ENCODE peak calls at places on chromosomes 13 and 19, in seven cellular contexts. Q is nephron progenitor cell, E is IMR-90, A is omental fat pad, K is AG04450, N is breast epithelium, H is kidney epithelial cell. D is an unnamed sample.

GRCh38 chr13:32039056-32039455 is 7.5 kb downstream of the FRY start:
- DNase-seq in E (peak), Q (no peak), H (no peak), A (no peak), K (no peak), N (no peak), D (no peak)

GRCh38 chr19:39223703-39224279 is 19.7 kb upstream of the SYCN start:
- DNase-seq in Q (peak), H (no peak), N (no peak), A (no peak), E (peak), K (no peak), D (no peak)

GRCh38 chr13:46267166-46267565 is 55.4 kb downstream of the LRRC63 start:
- DNase-seq in K (no peak), N (no peak), Q (no peak), A (no peak), H (no peak), E (no peak), D (no peak)

GRCh38 chr19:35958660-35959039 is 22.5 kb downstream of the LRFN3 start:
- DNase-seq in A (no peak), K (no peak), H (no peak), N (no peak), Q (no peak), E (no peak), D (no peak)

GRCh38 chr13:43953370-43953769 is 73.7 kb downstream of the LACC1 start:
- DNase-seq in Q (no peak), E (no peak), N (no peak), K (no peak), A (no peak), H (no peak), D (no peak)

GRCh38 chr19:12065100-12065538 is 588 bp downstream of the ZNF844 start:
- DNase-seq in A (no peak), K (no peak), E (peak), H (no peak), N (peak), Q (peak), D (peak)

GRCh38 chr19:31745731-31746130 is 396.5 kb upstream of the TSHZ3 start:
- DNase-seq in Q (no peak), K (no peak), A (no peak), H (no peak), E (no peak), N (no peak), D (no peak)

GRCh38 chr13:76711515-76712182 is 174.6 kb downstream of the KCTD12 start:
- DNase-seq in K (peak), N (no peak), A (no peak), Q (no peak), E (peak), H (no peak), D (no peak)

GRCh38 chr19:41541990-41542584 is 33.9 kb upstream of the CEACAM21 start:
- DNase-seq in A (peak), K (no peak), Q (peak), E (peak), H (no peak), N (no peak), D (no peak)

GRCh38 chr19:1434040-1434366 is 4.2 kb upstream of the RPS15 start:
- DNase-seq in H (no peak), Q (no peak), K (no peak), N (no peak), E (no peak), A (no peak), D (no peak)

GRCh38 chr19:5147971-5148793 is 179.3 kb downstream of the KDM4B start:
- DNase-seq in E (no peak), K (no peak), Q (no peak), H (no peak), A (no peak), N (no peak), D (no peak)

GRCh38 chr19:6278740-6279619 is 795 bp downstream of the MLLT1 start:
- DNase-seq in H (no peak), K (no peak), E (no peak), A (no peak), Q (no peak), N (no peak), D (peak)

GRCh38 chr13:51834581-51835158 is 10.3 kb downstream of the TMEM272 start:
- DNase-seq in N (no peak), E (no peak), A (no peak), Q (no peak), H (no peak), K (no peak), D (no peak)

GRCh38 chr13:51833980-51834379 is 11.0 kb downstream of the TMEM272 start:
- DNase-seq in N (no peak), H (no peak), Q (no peak), A (no peak), E (no peak), K (no peak), D (no peak)

GRCh38 chr13:51838235-51838846 is 6.6 kb downstream of the TMEM272 start:
- DNase-seq in Q (no peak), N (no peak), E (peak), H (peak), K (no peak), A (no peak), D (no peak)

GRCh38 chr13:51839711-51840110 is 5.3 kb downstream of the TMEM272 start:
- DNase-seq in H (no peak), E (no peak), K (no peak), N (no peak), A (no peak), Q (no peak), D (no peak)

DNA sequence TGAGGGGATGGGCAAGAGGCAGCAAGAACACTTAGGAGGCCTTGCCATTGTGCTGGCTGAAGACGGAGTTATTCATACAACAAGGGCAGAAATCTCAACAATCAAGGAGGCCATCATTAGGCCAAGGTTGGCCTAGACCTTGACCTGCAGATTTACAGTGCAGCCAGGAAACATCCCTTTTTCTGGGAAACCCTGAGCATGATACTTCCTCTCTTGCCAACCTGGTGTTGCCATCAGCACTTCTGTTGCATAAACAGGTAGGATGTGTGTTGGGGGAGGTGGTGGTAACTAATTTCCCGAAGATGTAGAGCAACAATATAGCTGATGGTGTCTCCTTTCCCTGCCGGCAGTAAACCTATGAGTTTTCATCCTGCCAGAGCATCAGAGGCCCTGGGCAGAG is 8.0 kb downstream of the TMEM272 start:
- DNase-seq in H (no peak), E (no peak), Q (no peak), N (no peak), A (no peak), K (no peak), D (no peak)
- TF ChIP-seq CTCF in H (no peak), E (no peak), Q (no peak), N (no peak), A (no peak), K (no peak), D (no peak)

GRCh38 chr13:66618702-66619101 is 611.4 kb downstream of the PCDH9 start:
- DNase-seq in K (peak), H (no peak), N (no peak), A (no peak), Q (no peak), E (peak), D (peak)
- TF ChIP-seq CTCF in K (peak), H (peak), N (no peak), A (no peak), Q (peak), E (peak), D (no peak)

GRCh38 chr19:33134571-33135041 is 2.7 kb downstream of the WDR88 start:
- DNase-seq in Q (peak), H (no peak), E (no peak), K (no peak), A (no peak), N (no peak), D (peak)
- TF ChIP-seq CTCF in Q (no peak), H (no peak), E (no peak), K (no peak), A (no peak), N (no peak), D (no peak)

DNA sequence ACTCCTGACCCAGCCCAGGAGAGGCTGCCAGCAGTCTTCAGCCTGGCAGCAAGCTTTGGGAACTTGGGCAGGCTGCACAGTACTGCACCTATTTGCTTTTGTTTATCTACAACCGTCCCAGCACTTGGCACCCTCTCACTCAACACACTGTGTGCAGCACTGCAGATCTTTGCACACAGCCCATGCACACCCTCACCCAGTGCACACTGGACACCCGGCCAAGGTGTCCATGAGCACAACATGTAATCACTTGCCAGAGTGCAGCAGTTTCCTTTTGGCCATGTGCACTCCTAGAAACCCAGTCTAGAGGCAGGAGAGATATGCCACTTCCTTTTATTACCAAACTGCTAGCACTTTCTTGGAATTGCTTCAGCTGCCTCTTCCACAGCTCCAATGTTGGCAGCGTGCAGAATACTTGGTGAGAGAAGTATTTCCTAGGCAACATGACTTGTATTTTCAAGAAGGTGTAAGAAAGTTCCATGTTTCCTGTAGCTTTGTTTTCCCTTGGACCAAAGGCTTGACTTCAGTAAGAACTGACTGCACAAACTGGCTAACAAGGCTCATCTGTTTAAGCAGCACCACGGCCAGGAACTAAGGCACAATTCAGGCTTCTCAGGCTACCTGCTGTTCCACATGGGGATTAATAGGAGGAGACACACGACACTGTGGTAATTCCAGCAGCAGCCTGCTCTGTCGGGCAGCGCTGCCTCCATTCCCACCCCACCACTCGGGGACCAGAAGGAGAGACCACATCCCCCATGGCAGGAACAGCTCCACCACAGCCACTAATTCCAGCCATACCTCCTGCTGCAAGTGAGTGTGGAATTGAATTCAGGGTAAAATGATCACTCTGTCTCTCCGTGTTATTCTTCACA is 15.3 kb downstream of the ATP7B start:
- DNase-seq in N (no peak), E (no peak), H (no peak), Q (no peak), A (no peak), K (no peak), D (no peak)
- TF ChIP-seq CTCF in N (no peak), E (no peak), H (peak), Q (no peak), A (no peak), K (no peak), D (no peak)

DNA sequence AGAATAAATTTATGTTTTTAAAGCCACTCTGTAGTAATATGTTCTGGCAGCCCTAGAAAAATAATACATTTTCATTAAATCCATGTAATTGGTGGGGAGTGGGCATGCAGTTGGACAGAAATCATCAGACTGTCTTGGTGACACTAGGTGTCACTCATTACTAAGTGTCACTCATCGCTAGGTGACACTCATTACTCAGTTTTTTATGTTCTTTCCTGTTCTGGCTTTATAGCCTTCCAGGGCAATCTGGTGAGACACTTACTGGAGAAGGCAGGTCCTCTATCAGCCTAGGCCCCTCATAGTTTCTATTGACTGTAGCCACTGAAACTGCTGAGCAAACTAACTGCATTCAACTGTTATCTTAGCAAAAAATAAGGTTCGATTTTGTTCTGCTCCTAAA is 542.1 kb downstream of the SLITRK1 start:
- DNase-seq in E (no peak), H (no peak), A (no peak), N (no peak), K (no peak), Q (no peak), D (no peak)
- TF ChIP-seq CTCF in E (no peak), H (no peak), A (no peak), N (no peak), K (no peak), Q (no peak), D (no peak)

GRCh38 chr13:102394158-102395053 is 7.4 kb downstream of the FGF14 start:
- DNase-seq in H (peak), K (peak), E (peak), Q (peak), N (peak), A (peak), D (peak)
- TF ChIP-seq CTCF in H (peak), K (peak), E (peak), Q (no peak), N (no peak), A (no peak), D (peak)

GRCh38 chr19:30557927-30558557 is 185.9 kb downstream of the ZNF536 start:
- DNase-seq in E (no peak), N (no peak), K (no peak), H (no peak), Q (no peak), A (no peak), D (no peak)
- TF ChIP-seq CTCF in E (no peak), N (no peak), K (no peak), H (no peak), Q (no peak), A (no peak), D (no peak)

GRCh38 chr19:46299004-46299509 is 2.2 kb downstream of the HIF3A start:
- DNase-seq in H (peak), Q (no peak), N (peak), A (peak), K (peak), E (peak), D (no peak)

GRCh38 chr19:46298477-46299003 is 1.7 kb downstream of the HIF3A start:
- DNase-seq in N (no peak), H (no peak), K (no peak), A (no peak), E (no peak), Q (no peak), D (no peak)

GRCh38 chr19:46296722-46297431 is at the start of gene HIF3A:
- DNase-seq in Q (peak), K (no peak), H (no peak), E (no peak), A (no peak), N (no peak), D (no peak)

GRCh38 chr19:46299695-46300094 is 2.9 kb downstream of the HIF3A start:
- DNase-seq in E (no peak), A (no peak), N (no peak), K (no peak), Q (no peak), H (no peak), D (no peak)

GRCh38 chr19:46297700-46298476 is 1.0 kb downstream of the HIF3A start:
- DNase-seq in Q (no peak), H (no peak), N (peak), K (no peak), E (no peak), A (no peak), D (no peak)
- TF ChIP-seq CTCF in Q (no peak), H (peak), N (no peak), K (no peak), E (no peak), A (no peak), D (no peak)

DNA sequence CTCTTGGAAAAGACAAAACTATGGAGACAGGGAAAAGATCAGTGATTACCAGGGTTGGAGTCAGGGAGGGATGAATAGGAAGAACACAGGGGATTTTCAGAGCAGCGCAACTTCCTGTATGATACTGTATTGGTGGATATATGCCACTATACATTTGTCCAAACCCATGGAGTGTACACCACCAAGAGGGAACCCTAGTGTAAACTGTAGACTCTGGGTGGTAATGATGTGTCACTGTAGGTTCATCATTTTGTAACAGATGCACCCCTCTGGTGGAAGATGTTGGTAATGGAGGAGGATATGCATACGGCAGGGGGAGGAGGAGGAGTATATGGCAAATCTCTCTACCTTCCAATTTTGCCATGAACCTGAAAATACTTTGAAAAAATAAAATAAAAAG is 68.1 kb downstream of the UFM1 start:
- DNase-seq in A (no peak), Q (no peak), E (peak), K (no peak), H (no peak), N (no peak), D (peak)
- TF ChIP-seq CTCF in A (no peak), Q (peak), E (no peak), K (peak), H (peak), N (no peak), D (no peak)